ENCODE peak calls at places on chromosome 19, in four cellular contexts. R, Z, A and L are unnamed samples. For H3K4me1, the result is how much of the 10 kb centered on the place peaks cover.

GRCh38 chr19:4015705-4016402 is 8.3 kb downstream of the PIAS4 start:
- DNase-seq in R (no peak), A (no peak), Z (no peak), L (no peak)

GRCh38 chr19:6510618-6511017 is 8.5 kb upstream of the TUBB4A start:
- DNase-seq in Z (no peak), R (no peak), A (no peak), L (no peak)

GRCh38 chr19:37654118-37654517 is 1.1 kb downstream of the ZFP30 start:
- DNase-seq in R (peak), Z (no peak), A (no peak), L (no peak)

GRCh38 chr19:33558846-33559245 is 37.3 kb upstream of the PEPD start:
- DNase-seq in A (no peak), Z (no peak), R (peak), L (peak)

GRCh38 chr19:33465834-33466233 is 55.8 kb downstream of the PEPD start:
- DNase-seq in A (no peak), Z (no peak), R (no peak), L (no peak)

GRCh38 chr19:38516802-38517201 is 83.3 kb downstream of the RYR1 start:
- DNase-seq in Z (no peak), A (no peak), R (no peak), L (no peak)

GRCh38 chr19:30873003-30873402 is 476.2 kb downstream of the TSHZ3 start:
- DNase-seq in R (no peak), Z (no peak), A (no peak), L (no peak)

GRCh38 chr19:2270572-2271515 is 11.1 kb downstream of the PEAK3 start:
- DNase-seq in R (peak), A (peak), Z (peak), L (no peak)

GRCh38 chr19:4636761-4637160 is 2.6 kb upstream of the TNFAIP8L1 start:
- DNase-seq in Z (no peak), A (no peak), R (no peak), L (no peak)

GRCh38 chr19:33296473-33297060 is 5.8 kb downstream of the CEBPA start:
- DNase-seq in R (no peak), Z (peak), A (no peak), L (no peak)

GRCh38 chr19:38070573-38070972 is 153.4 kb downstream of the DPF1 start:
- DNase-seq in R (peak), A (no peak), Z (no peak), L (peak)

GRCh38 chr19:55472463-55472862 is 4.0 kb upstream of the ZNF628 start:
- DNase-seq in A (peak), Z (no peak), R (peak), L (peak)

GRCh38 chr19:35251456-35251855 is 2.7 kb downstream of the LSR start:
- DNase-seq in R (no peak), A (no peak), Z (no peak), L (no peak)

GRCh38 chr19:6720369-6721112 is at the start of gene C3:
- DNase-seq in A (peak), R (peak), Z (peak), L (peak)

GRCh38 chr19:14138576-14139265 is 2.3 kb upstream of the ASF1B start:
- DNase-seq in Z (no peak), R (no peak), A (no peak), L (no peak)

GRCh38 chr19:48685583-48685982 is 10.2 kb upstream of the FUT2 start:
- DNase-seq in Z (no peak), R (peak), A (peak), L (no peak)

GRCh38 chr19:4861147-4861546 is 6.3 kb downstream of the PLIN3 start:
- DNase-seq in R (no peak), Z (no peak), A (no peak), L (no peak)

GRCh38 chr19:10013834-10014618 is 743 bp downstream of the RDH8 start:
- DNase-seq in Z (no peak), A (no peak), R (no peak), L (no peak)

GRCh38 chr19:52943884-52944643 is 18.6 kb downstream of the ZNF816 start:
- DNase-seq in A (peak), Z (no peak), R (peak), L (peak)

GRCh38 chr19:52942371-52943133 is 19.3 kb upstream of the ZNF888 start:
- DNase-seq in A (peak), Z (peak), R (peak), L (peak)

GRCh38 chr19:52943134-52943883 is 19.4 kb downstream of the ZNF816 start:
- DNase-seq in Z (no peak), R (no peak), A (no peak), L (no peak)

GRCh38 chr19:52945652-52946321 is 16.9 kb downstream of the ZNF816 start:
- DNase-seq in Z (no peak), R (no peak), A (no peak), L (no peak)

DNA sequence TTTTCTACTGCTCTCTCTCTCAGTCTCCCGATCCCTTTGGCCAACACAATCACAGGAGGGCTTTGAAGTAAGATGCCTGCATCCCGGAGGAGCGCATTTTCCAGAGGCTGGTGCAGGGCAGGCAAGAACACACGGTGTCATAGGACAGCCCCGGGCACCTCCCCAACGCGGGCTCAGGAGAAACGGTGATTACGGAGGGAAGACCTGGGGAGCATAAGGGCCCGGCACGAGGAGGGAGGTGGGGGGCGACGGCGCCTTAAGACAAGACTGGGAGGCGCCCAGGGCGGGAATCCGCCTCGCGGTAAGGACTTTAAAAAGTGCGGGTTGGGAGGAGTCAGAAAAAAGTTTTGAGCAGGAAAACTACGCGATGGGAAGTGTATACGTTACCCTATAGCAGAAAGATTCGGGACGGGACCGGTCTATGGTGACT is 18.7 kb upstream of the ZNF888 start:
- DNase-seq in R (peak), A (no peak), Z (peak), L (no peak)
- H3K4me1 ChIP-seq in R (under half), A (half or more), Z (under half), L (under half)

GRCh38 chr19:475360-475759 is 14.5 kb upstream of the SHC2 start:
- DNase-seq in R (no peak), A (no peak), Z (no peak), L (no peak)

GRCh38 chr19:472005-472858 is 11.4 kb upstream of the SHC2 start:
- DNase-seq in R (no peak), A (no peak), Z (no peak), L (no peak)

GRCh38 chr19:470701-471100 is 9.9 kb upstream of the SHC2 start:
- DNase-seq in A (no peak), Z (no peak), R (no peak), L (no peak)

GRCh38 chr19:478236-478888 is 17.5 kb upstream of the SHC2 start:
- DNase-seq in Z (no peak), A (no peak), R (no peak), L (no peak)

DNA sequence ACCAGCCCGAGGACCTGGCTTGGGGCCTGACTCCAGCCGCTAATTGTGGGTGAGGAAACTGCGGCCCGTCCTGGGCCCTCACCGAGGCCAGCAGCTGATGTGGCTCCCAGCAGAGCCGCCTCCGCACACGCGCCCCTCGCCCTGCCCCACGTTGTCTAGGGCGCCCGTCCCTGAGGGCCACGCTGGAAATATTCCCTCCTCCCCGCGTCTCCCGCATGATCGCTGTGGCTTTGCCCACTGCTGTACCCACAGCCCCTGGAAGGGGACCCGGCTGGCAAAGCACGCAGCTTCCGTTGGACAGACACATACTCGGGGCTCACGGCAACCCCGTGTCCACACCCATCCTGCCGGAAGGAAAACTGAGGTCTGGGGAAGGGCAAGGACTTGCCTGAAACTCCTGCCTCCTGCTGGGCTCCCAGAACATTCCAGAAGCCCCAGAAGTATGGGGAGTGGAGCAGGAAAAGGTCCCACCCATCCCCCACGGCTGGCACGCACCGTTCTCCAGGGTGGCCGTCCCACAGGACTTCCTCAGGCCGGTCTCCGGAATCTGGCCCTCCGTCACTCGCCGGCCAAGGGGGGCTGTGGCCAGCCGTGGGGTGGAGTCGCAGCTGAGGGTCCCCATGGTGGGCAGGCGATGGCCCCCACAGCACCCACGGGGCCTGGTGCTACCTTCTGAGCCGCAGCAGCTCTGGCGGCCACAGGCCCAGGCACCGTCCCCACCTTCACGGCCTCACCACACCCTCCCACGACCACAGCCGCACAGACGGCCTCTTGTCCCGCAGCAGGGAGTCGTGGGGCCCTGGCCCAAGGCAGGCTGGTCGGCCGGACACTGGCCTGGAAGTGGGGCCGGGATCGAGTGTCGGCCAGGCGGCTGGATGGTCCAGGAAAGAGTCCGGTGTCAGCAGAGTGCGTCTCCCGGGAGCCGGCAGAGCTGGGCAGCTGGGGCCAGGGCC is 13.6 kb upstream of the SHC2 start:
- DNase-seq in Z (no peak), R (no peak), A (no peak), L (no peak)
- H3K27ac ChIP-seq in Z (no peak), R (no peak), A (no peak), L (no peak)

GRCh38 chr19:29668746-29669609 is 3.7 kb downstream of the PLEKHF1 start:
- DNase-seq in R (peak), A (no peak), Z (no peak), L (no peak)
- TF ChIP-seq CTCF in R (peak), A (peak), Z (no peak), L (peak)

GRCh38 chr19:17305211-17305516 is 508 bp upstream of the MRPL34 start:
- DNase-seq in R (no peak), Z (no peak), A (no peak), L (no peak)

GRCh38 chr19:17304386-17305047 is 1.2 kb upstream of the MRPL34 start:
- DNase-seq in A (no peak), R (no peak), Z (no peak), L (no peak)

GRCh38 chr19:17305517-17306284 is at the start of gene MRPL34:
- DNase-seq in A (peak), Z (peak), R (peak), L (peak)

GRCh38 chr19:17307876-17308377 is 1.4 kb upstream of the DDA1 start:
- DNase-seq in Z (no peak), A (no peak), R (no peak), L (no peak)

DNA sequence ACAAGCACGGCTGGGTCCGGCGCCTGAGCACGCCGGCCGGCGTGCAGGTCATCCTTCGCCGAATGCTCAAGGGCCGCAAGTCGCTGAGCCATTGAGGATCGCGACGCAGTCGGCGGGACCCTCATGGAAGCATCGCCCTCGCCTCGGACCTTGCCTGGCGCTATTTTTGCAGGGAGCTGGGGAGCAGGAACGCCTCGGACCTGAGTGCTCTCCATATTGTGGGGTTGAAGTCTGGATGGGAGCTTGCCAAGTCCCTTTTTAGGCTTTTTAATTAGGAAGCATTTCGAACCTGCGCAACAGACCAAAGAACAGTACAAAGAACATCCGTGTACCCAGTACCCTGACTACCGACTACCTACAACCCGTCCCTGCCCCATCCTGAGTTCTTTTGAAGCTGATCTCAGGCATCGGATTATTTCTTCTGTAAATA is 628 bp downstream of the MRPL34 start:
- DNase-seq in Z (no peak), A (no peak), R (no peak), L (no peak)
- H3K4me1 ChIP-seq in Z (half or more), A (under half), R (under half), L (under half)

GRCh38 chr19:7859766-7860165 is 14.4 kb downstream of the PRR36 start:
- DNase-seq in Z (no peak), A (no peak), R (no peak), L (no peak)
- H3K27ac ChIP-seq in Z (no peak), A (no peak), R (no peak), L (no peak)

GRCh38 chr19:58575183-58576041 is 2.3 kb upstream of the MZF1 start:
- DNase-seq in Z (peak), R (peak), A (peak), L (peak)
- TF ChIP-seq CTCF in Z (no peak), R (peak), A (peak), L (peak)

GRCh38 chr19:41403181-41403970 is 5.8 kb downstream of the BCKDHA start:
- DNase-seq in Z (no peak), A (no peak), R (no peak), L (no peak)

GRCh38 chr19:41399091-41399490 is 1.5 kb downstream of the BCKDHA start:
- DNase-seq in R (no peak), A (no peak), Z (no peak), L (no peak)

GRCh38 chr19:41399525-41399924 is 1.9 kb downstream of the BCKDHA start:
- DNase-seq in Z (no peak), R (no peak), A (no peak), L (no peak)

GRCh38 chr19:41402010-41402409 is 4.4 kb downstream of the BCKDHA start:
- DNase-seq in Z (no peak), A (no peak), R (no peak), L (no peak)

GRCh38 chr19:41401483-41401882 is 3.9 kb downstream of the BCKDHA start:
- DNase-seq in R (no peak), A (no peak), Z (no peak), L (no peak)
- H3K4me1 ChIP-seq in R (under half), A (under half), Z (under half), L (under half)

DNA sequence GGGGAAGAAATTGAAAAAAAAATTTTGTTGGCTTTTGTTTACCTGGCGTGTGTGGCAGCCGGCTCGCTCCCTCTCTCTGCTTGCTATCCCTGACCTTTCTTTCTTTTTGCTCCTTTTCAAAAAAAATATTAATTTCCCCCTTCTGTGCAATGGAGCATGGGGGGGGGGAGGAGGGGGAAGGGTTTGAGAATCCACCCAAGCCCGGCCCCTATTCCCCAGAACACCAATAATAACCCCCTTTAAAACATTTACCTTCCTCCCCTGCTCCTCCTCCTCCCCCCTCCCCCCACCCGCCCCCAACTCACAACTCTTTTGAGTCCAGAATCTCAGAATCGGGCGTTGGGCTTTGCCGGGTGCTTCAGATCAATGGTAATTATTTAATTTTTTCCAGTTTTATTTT is 28.4 kb downstream of the NFIX start:
- DNase-seq in A (no peak), Z (no peak), R (no peak), L (no peak)
- H3K27ac ChIP-seq in A (peak), Z (peak), R (peak), L (no peak)

GRCh38 chr19:47608074-47608907 is 643 bp upstream of the BICRA start:
- DNase-seq in Z (peak), A (peak), R (peak), L (peak)
- TF ChIP-seq CTCF in Z (peak), A (no peak), R (peak), L (peak)